ENCODE peak calls at places on chromosomes 1 and 21, in nine cellular contexts. V is coronary artery, P is BE2C, T is endothelial cell, Q is BJ, R is uterus, G is GM13976, A is HFF-Myc, H is sigmoid colon. L is an unnamed sample.

GRCh38 chr1:56068908-56069307 is 510.5 kb downstream of the PLPP3 start:
- DNase-seq in V (no peak), P (no peak), T (no peak), Q (no peak), R (no peak), G (no peak), A (no peak), H (no peak), L (no peak)

GRCh38 chr1:221470000-221470698 is 271.7 kb downstream of the DUSP10 start:
- DNase-seq in V (no peak), P (no peak), T (no peak), Q (no peak), R (no peak), G (no peak), A (no peak), H (no peak), L (no peak)

GRCh38 chr1:23638188-23638619 is 53.4 kb upstream of the RPL11 start:
- DNase-seq in V (no peak), P (no peak), T (no peak), Q (no peak), R (peak; percentile 36), G (no peak), A (no peak), H (no peak), L (no peak)

GRCh38 chr21:45487161-45487806 is 55.0 kb downstream of the SLC19A1 start:
- DNase-seq in V (no peak), P (no peak), T (no peak), Q (no peak), R (no peak), G (no peak), A (no peak), H (no peak), L (no peak)

GRCh38 chr1:9822897-9823692 is 670 bp downstream of the CLSTN1 start:
- DNase-seq in V (no peak), P (no peak), T (no peak), Q (no peak), R (peak; percentile 54), G (peak; percentile 53), A (no peak), H (peak; percentile 70), L (no peak)

GRCh38 chr21:31514598-31514997 is 144.9 kb upstream of the SOD1 start:
- DNase-seq in V (no peak), P (peak; percentile 75), T (peak; percentile 21), Q (no peak), R (no peak), G (no peak), A (no peak), H (no peak), L (no peak)

GRCh38 chr1:86507935-86508582 is 38.8 kb upstream of the CLCA4 start:
- DNase-seq in V (no peak), P (no peak), T (peak; percentile 12), Q (no peak), R (peak; percentile 42), G (no peak), A (no peak), H (peak; percentile 74), L (no peak)

GRCh38 chr1:54885237-54885679 is 1.7 kb downstream of the DHCR24 start:
- DNase-seq in V (no peak), P (no peak), T (no peak), Q (no peak), R (no peak), G (no peak), A (no peak), H (no peak), L (no peak)

GRCh38 chr1:53729536-53730485 is 9.2 kb downstream of the GLIS1 start:
- DNase-seq in V (no peak), P (no peak), T (no peak), Q (no peak), R (no peak), G (no peak), A (no peak), H (no peak), L (no peak)

GRCh38 chr1:184598403-184598802 is 156.3 kb downstream of the EDEM3 start:
- DNase-seq in V (no peak), P (no peak), T (no peak), Q (no peak), R (no peak), G (no peak), A (no peak), H (no peak), L (no peak)

GRCh38 chr21:42548687-42549406 is 35.2 kb downstream of the SLC37A1 start:
- DNase-seq in V (no peak), P (no peak), T (no peak), Q (no peak), R (no peak), G (no peak), A (no peak), H (peak; percentile 32), L (no peak)

GRCh38 chr1:162892916-162893714 is 32.1 kb upstream of the CCDC190 start:
- DNase-seq in V (no peak), P (no peak), T (peak; percentile 26), Q (no peak), R (no peak), G (no peak), A (no peak), H (no peak), L (no peak)

GRCh38 chr1:116167625-116168276 is 56.6 kb downstream of the MAB21L3 start:
- DNase-seq in V (no peak), P (no peak), T (peak; percentile 35), Q (no peak), R (no peak), G (peak; percentile 40), A (no peak), H (no peak), L (peak; percentile 25)

GRCh38 chr1:157197906-157198435 is 59.8 kb upstream of the ETV3 start:
- DNase-seq in V (no peak), P (no peak), T (no peak), Q (no peak), R (no peak), G (no peak), A (no peak), H (no peak), L (no peak)

GRCh38 chr1:152479792-152480595 is 30.6 kb upstream of the LCE5A start:
- DNase-seq in V (no peak), P (peak; percentile 82), T (no peak), Q (no peak), R (no peak), G (peak; percentile 49), A (no peak), H (no peak), L (peak; percentile 23)

DNA sequence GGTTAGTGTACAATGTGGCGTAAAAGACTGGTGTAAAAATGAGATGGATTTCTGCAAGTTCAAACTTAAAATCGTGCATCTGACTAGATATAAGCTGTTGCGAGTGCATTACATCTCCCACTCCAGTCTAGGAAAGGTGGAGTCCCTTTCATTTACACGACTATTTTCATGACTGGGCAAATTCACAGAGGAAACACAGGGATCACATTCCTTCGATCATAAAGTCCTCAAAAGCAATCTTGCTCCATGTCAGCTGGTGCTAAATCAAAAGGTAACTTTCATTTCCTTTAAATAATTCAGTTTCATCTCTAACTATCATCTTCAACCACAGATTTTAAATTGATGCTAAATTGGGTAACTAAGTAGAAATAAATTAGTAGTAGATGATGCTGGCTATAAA is 100.0 kb downstream of the HLCS start:
- DNase-seq in V (no peak), P (no peak), T (no peak), Q (no peak), R (no peak), G (no peak), A (no peak), H (no peak), L (no peak)
- TF ChIP-seq CTCF in V (no peak), P (no peak), T (no peak), Q (no peak), R (no peak), G (no peak), A (no peak), H (no peak), L (no peak)

DNA sequence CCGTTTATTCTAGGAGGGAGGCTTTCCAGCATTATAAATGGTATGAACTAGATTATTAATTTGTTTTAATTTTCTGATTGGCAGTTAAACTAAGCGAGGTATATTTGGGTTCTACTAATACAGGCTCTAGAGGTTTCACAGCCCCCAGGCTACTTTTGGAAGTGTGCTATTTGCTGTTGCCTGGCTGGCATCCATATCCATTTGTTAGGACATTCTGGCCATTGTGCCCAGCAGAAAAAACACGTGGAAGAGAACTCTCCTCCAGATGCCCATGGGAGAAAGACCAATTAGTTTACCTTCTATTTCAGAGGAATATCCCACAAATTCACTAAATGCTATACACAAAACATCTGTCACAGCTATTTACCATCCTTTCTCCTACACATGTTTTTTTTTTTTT is 29.3 kb downstream of the MACO1 start:
- DNase-seq in V (no peak), P (no peak), T (no peak), Q (no peak), R (no peak), G (no peak), A (no peak), H (no peak), L (peak; percentile 23)
- TF ChIP-seq CTCF in V (no peak), P (no peak), T (no peak), Q (no peak), R (no peak), G (no peak), A (no peak), H (no peak), L (no peak)

GRCh38 chr1:206590025-206590834 is 22.0 kb downstream of the EIF2D start:
- DNase-seq in V (no peak), P (no peak), T (no peak), Q (peak; percentile 40), R (no peak), G (peak; percentile 62), A (no peak), H (no peak), L (no peak)
- TF ChIP-seq CTCF in V (no peak), P (peak; percentile 32), T (no peak), Q (peak; percentile 21), R (no peak), G (peak; percentile 23), A (peak; percentile 14), H (no peak), L (no peak)

GRCh38 chr1:70915258-70915657 is 132.4 kb downstream of the PTGER3 start:
- DNase-seq in V (no peak), P (no peak), T (no peak), Q (no peak), R (no peak), G (no peak), A (no peak), H (no peak), L (no peak)
- TF ChIP-seq CTCF in V (no peak), P (no peak), T (no peak), Q (no peak), R (no peak), G (no peak), A (no peak), H (no peak), L (no peak)

DNA sequence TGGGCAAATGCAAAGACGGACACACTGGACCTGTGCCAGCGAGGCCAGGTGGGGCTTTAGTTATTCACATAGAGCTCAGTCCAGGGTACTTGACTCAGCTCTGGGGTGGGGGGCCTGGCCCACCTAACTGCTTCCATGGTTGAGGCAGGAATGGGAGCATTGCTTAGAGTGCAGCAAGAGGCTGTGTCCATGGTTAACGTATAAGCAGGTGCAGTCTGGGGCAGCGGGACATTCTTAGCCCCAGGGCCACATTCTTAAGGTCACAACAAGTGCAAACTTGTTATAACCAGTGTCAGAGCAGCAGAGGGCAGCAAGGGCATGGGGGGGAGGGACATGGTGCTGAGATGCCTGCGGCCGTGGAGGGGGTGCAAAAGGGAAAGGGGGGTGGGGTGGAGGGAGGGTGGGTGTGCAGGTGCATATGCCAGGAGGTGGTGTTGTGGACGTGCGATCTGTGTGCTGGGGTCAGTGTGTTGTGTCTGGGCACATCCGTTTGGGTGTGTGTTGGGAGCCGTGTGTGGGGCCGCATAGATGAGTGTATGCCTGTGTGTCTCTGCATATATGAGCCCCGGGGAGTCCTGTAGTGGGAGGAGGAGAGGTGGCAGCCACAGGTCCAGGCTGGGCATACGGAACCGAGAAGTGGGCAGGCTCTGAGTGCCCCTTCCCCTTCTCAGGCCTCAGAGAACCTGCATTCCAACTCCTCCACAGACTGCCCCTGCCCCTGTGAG is 8.4 kb downstream of the KCNJ10 start:
- DNase-seq in V (peak; percentile 52), P (no peak), T (no peak), Q (no peak), R (no peak), G (no peak), A (no peak), H (no peak), L (no peak)
- TF ChIP-seq CTCF in V (no peak), P (no peak), T (no peak), Q (no peak), R (no peak), G (no peak), A (no peak), H (no peak), L (no peak)